ENCODE peak calls at places on chromosomes 16 and 17, in seven cellular contexts. H, E, Q, J, C, V and Y are unnamed samples.

GRCh38 chr16:75614247-75614897 is 8.7 kb downstream of the ADAT1 start:
- DNase-seq in H (no peak), E (no peak), Q (no peak), J (peak; percentile 42), C (no peak), V (no peak), Y (no peak)

GRCh38 chr17:57935833-57936807 is 19.1 kb downstream of the CUEDC1 start:
- DNase-seq in H (no peak), E (no peak), Q (no peak), J (peak; percentile 87), C (no peak), V (no peak), Y (no peak)

GRCh38 chr16:85029413-85029794 is 1.8 kb downstream of the KIAA0513 start:
- DNase-seq in H (no peak), E (no peak), Q (no peak), J (peak; percentile 68), C (no peak), V (peak; percentile 59), Y (no peak)

GRCh38 chr16:17258848-17259713 is 211.7 kb downstream of the XYLT1 start:
- DNase-seq in H (no peak), E (no peak), Q (no peak), J (no peak), C (no peak), V (no peak), Y (no peak)

GRCh38 chr17:50666316-50666715 is 31.6 kb downstream of the ABCC3 start:
- DNase-seq in H (no peak), E (no peak), Q (no peak), J (no peak), C (no peak), V (no peak), Y (no peak)

GRCh38 chr17:71023631-71024030 is 854.3 kb downstream of the KCNJ2 start:
- DNase-seq in H (no peak), E (peak; percentile 84), Q (no peak), J (no peak), C (no peak), V (no peak), Y (no peak)

GRCh38 chr17:61972311-61972710 is 44.5 kb upstream of the INTS2 start:
- DNase-seq in H (no peak), E (no peak), Q (no peak), J (no peak), C (no peak), V (no peak), Y (no peak)

GRCh38 chr17:19766421-19767270 is 18.5 kb upstream of the ALDH3A1 start:
- DNase-seq in H (peak; percentile 58), E (peak; percentile 34), Q (no peak), J (peak; percentile 92), C (peak; percentile 77), V (peak; percentile 86), Y (peak; percentile 30)

GRCh38 chr17:74723891-74724290 is 11.2 kb upstream of the CD300LF start:
- DNase-seq in H (no peak), E (no peak), Q (no peak), J (no peak), C (no peak), V (no peak), Y (no peak)

GRCh38 chr17:11899494-11899893 is 97.8 kb downstream of the ZNF18 start:
- DNase-seq in H (no peak), E (no peak), Q (no peak), J (no peak), C (no peak), V (no peak), Y (no peak)

GRCh38 chr16:88319116-88319965 is 63.4 kb upstream of the ZNF469 start:
- DNase-seq in H (no peak), E (no peak), Q (no peak), J (no peak), C (no peak), V (no peak), Y (no peak)

GRCh38 chr17:45195424-45195823 is 26.3 kb upstream of the FMNL1 start:
- DNase-seq in H (no peak), E (no peak), Q (no peak), J (no peak), C (no peak), V (no peak), Y (no peak)

GRCh38 chr17:74305865-74306654 is 20.0 kb upstream of the KIF19 start:
- DNase-seq in H (no peak), E (peak; percentile 21), Q (no peak), J (no peak), C (no peak), V (no peak), Y (no peak)

GRCh38 chr17:27452828-27453227 is 3.4 kb upstream of the KSR1 start:
- DNase-seq in H (no peak), E (no peak), Q (no peak), J (no peak), C (no peak), V (no peak), Y (no peak)

GRCh38 chr17:72411124-72411563 is 290.3 kb downstream of the SOX9 start:
- DNase-seq in H (no peak), E (no peak), Q (no peak), J (no peak), C (no peak), V (no peak), Y (no peak)

GRCh38 chr17:30414486-30414885 is 35.8 kb downstream of the CPD start:
- DNase-seq in H (no peak), E (no peak), Q (no peak), J (peak; percentile 7), C (no peak), V (no peak), Y (no peak)

GRCh38 chr16:27722892-27723450 is 173.0 kb downstream of the KATNIP start:
- DNase-seq in H (no peak), E (no peak), Q (no peak), J (no peak), C (no peak), V (no peak), Y (no peak)

GRCh38 chr16:67922221-67922620 is 9.4 kb downstream of the CTRL start:
- DNase-seq in H (no peak), E (no peak), Q (no peak), J (no peak), C (no peak), V (no peak), Y (no peak)

GRCh38 chr16:68707341-68708152 is 29.5 kb upstream of the CDH1 start:
- DNase-seq in H (no peak), E (peak; percentile 77), Q (peak; percentile 11), J (no peak), C (no peak), V (no peak), Y (no peak)

GRCh38 chr17:32243712-32244111 is 21.9 kb upstream of the RHBDL3 start:
- DNase-seq in H (no peak), E (no peak), Q (no peak), J (no peak), C (no peak), V (no peak), Y (no peak)